ENCODE peak calls at places on chromosomes 13 and 19, in five cellular contexts. N is endothelial cell, I is GM23338, G is thoracic aorta, W is RWPE1. H is an unnamed sample.
A peak's percentile ranks its signal among the peaks of the same experiment; 100 is the strongest.

GRCh38 chr13:25901460-25902376 is 150.1 kb downstream of the SHISA2 start:
- DNase-seq in W (peak; percentile 92), G (no peak), N (no peak), I (no peak), H (no peak)

GRCh38 chr19:1001538-1002166 is 1.4 kb downstream of the GRIN3B start:
- DNase-seq in W (peak; percentile 48), N (peak; percentile 78), G (no peak), I (peak; percentile 80), H (peak; percentile 83)

GRCh38 chr19:47095707-47096704 is 17.6 kb downstream of the ZC3H4 start:
- DNase-seq in W (peak; percentile 81), N (no peak), I (peak; percentile 41), G (no peak), H (no peak)

GRCh38 chr13:46168341-46168740 is 13.6 kb downstream of the LCP1 start:
- DNase-seq in N (no peak), G (no peak), W (no peak), I (no peak), H (no peak)

GRCh38 chr19:47230921-47231214 is at the start of gene BBC3:
- DNase-seq in W (no peak), G (no peak), N (no peak), I (no peak), H (no peak)

GRCh38 chr13:55967055-55967454 is 1173.7 kb upstream of the PRR20A start:
- DNase-seq in I (no peak), G (no peak), W (no peak), N (no peak), H (no peak)

GRCh38 chr19:54149021-54149812 is 10.3 kb downstream of the LENG1 start:
- DNase-seq in G (no peak), I (no peak), W (no peak), N (no peak), H (no peak)

GRCh38 chr19:39518458-39518857 is 3.5 kb downstream of the SELENOV start:
- DNase-seq in W (no peak), I (peak; percentile 44), N (no peak), G (no peak), H (no peak)

GRCh38 chr19:31018951-31019350 is 330.3 kb downstream of the TSHZ3 start:
- DNase-seq in I (no peak), G (no peak), W (no peak), N (no peak), H (no peak)

GRCh38 chr13:23979361-23980159 is 82.3 kb upstream of the C1QTNF9B start:
- DNase-seq in G (peak; percentile 24), W (peak; percentile 63), N (peak; percentile 57), I (peak; percentile 79), H (peak; percentile 62)

GRCh38 chr13:48644141-48644540 is 9.6 kb upstream of the CYSLTR2 start:
- DNase-seq in G (no peak), I (no peak), N (no peak), W (no peak), H (no peak)

GRCh38 chr13:48644951-48645350 is 8.8 kb upstream of the CYSLTR2 start:
- DNase-seq in N (no peak), W (no peak), I (no peak), G (no peak), H (peak; percentile 45)

GRCh38 chr13:48641404-48641803 is 12.3 kb upstream of the CYSLTR2 start:
- DNase-seq in W (no peak), I (no peak), G (no peak), N (no peak), H (no peak)

GRCh38 chr13:48642061-48642460 is 11.7 kb upstream of the CYSLTR2 start:
- DNase-seq in G (no peak), I (no peak), W (no peak), N (no peak), H (no peak)

DNA sequence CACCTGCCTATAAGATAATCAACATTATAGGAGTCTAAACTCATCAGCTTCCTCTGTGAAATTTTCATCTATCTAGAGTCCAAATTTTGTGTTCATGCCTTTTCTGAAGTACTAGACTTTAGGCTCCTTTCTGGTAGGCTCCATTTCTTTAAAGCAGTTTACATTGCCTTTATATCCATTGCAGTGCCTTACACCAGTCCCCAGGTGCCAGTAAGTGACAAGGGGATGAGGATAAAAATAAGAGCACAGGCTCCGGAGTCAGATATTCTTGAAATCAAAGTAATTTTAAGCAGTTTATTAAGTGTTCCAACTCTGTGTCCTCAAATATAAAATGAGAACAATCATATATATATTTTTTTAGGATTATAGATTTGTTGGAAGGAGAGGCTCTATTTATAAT is 10.6 kb upstream of the CYSLTR2 start:
- DNase-seq in G (no peak), N (no peak), W (no peak), I (no peak), H (no peak)
- TF ChIP-seq CTCF in G (no peak), N (no peak), W (no peak), I (no peak), H (no peak)

GRCh38 chr13:53340505-53341143 is 312.0 kb downstream of the OLFM4 start:
- DNase-seq in W (no peak), G (no peak), N (no peak), I (no peak), H (no peak)

GRCh38 chr13:53342623-53343022 is 314.0 kb downstream of the OLFM4 start:
- DNase-seq in N (no peak), W (no peak), G (no peak), I (peak; percentile 39), H (no peak)

GRCh38 chr13:53341144-53341510 is 312.5 kb downstream of the OLFM4 start:
- DNase-seq in W (no peak), I (peak; percentile 10), G (no peak), N (no peak), H (no peak)

GRCh38 chr13:53336441-53337160 is 308.0 kb downstream of the OLFM4 start:
- DNase-seq in G (no peak), N (no peak), I (no peak), W (no peak), H (no peak)

GRCh38 chr13:53338760-53339159 is 310.1 kb downstream of the OLFM4 start:
- DNase-seq in I (no peak), W (no peak), N (no peak), G (no peak), H (no peak)
- TF ChIP-seq CTCF in I (peak; percentile 55), W (no peak), N (peak; percentile 15), G (no peak), H (peak; percentile 15)

DNA sequence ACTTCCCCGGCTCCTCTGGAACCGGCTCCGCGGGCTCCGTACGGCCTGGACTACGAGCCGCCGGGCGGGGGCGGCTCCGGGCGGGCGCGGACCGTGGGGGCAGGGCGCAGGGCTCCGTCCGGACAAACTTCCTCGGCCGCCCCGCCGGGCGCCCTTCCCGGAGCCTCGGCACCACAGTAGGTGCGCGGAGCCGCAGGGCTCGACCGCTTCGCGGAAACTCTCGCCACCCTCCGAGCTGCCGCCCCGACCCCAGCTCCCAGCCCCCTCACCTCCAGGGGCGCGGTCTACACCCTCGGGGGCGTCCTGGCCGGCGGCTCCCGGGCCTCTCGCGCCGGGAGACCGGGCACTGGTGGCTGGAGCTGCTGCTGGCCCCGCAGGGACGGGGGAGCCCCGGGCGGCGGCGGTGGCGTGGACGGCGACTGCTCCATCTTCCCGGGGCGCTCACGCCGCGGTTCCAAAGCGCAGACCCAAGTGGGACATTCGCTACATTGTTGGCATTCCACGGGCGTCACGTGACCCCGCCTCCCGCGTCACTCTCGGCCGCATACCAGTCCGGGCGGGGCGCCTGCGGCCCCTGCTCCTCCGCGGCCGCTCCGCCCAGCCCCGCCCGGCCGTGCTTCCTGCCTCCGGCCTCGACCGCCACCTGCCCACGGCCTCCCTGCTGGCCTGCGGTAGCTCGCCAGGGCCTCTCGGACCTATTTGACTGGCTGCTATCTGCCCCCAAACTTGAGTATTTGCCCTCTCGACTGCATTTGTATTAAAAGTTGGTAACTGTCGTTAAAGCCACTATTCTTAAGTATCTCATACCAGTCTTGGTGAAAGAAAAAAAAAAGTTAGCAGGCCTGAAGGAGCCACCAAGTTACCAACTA is at the start of gene LATS2:
- DNase-seq in N (peak; percentile 97), I (peak; percentile 99), G (peak; percentile 86), W (peak; percentile 92), H (peak; percentile 82)
- TF ChIP-seq CTCF in N (no peak), I (no peak), G (no peak), W (peak; percentile 15), H (no peak)

GRCh38 chr13:30138511-30138910 is 168.8 kb downstream of the KATNAL1 start:
- DNase-seq in N (no peak), W (no peak), I (no peak), G (no peak), H (no peak)
- TF ChIP-seq CTCF in N (no peak), W (no peak), I (no peak), G (no peak), H (no peak)

GRCh38 chr19:50478901-50479715 is 2.5 kb upstream of the GARIN5A start:
- DNase-seq in N (no peak), I (peak; percentile 89), W (peak; percentile 15), G (no peak), H (peak; percentile 67)
- TF ChIP-seq CTCF in N (no peak), I (peak; percentile 80), W (peak; percentile 48), G (peak; percentile 14), H (peak; percentile 43)

GRCh38 chr19:34555447-34555846 is 73.9 kb downstream of the WTIP start:
- DNase-seq in G (no peak), W (no peak), N (no peak), I (peak; percentile 67), H (no peak)
- TF ChIP-seq CTCF in G (no peak), W (no peak), N (peak; percentile 30), I (peak; percentile 50), H (peak; percentile 28)

DNA sequence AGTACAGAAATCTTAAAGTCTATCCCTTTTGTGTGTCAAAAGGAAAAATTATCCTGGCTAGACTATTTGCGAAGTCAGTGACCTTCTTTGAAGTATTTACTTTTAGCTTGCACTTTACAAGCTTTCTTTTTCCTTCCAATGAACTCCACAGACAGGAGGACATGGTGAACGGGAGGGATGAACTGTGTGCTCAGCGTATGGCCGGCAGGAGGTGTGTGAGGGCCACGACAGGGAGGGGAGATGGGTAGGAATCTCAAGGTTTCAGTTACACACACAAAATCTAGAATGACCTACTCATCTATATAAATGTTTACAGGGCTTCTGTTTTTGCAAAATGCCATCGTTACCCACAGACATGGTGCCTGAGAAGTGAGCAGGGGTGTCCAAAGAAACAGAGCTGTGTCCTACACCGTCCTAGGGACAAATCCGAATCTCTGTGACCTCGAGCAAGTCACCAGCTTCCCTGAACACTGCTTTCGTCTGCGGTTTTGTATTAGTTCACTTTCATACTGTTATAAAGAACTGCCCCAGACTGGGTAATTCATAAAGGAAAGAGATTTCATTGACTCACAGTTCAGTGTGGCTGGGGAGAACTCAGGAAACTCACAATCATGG is 537.2 kb downstream of the LIG4 start:
- DNase-seq in N (no peak), I (peak; percentile 39), W (no peak), G (no peak), H (peak; percentile 31)
- TF ChIP-seq CTCF in N (no peak), I (peak; percentile 42), W (no peak), G (no peak), H (no peak)

GRCh38 chr13:95155093-95155492 is 146.2 kb downstream of the ABCC4 start:
- DNase-seq in I (no peak), N (no peak), W (no peak), G (no peak), H (no peak)

GRCh38 chr13:95154441-95154886 is 146.8 kb downstream of the ABCC4 start:
- DNase-seq in G (no peak), N (no peak), W (peak; percentile 67), I (no peak), H (no peak)

GRCh38 chr13:95153647-95154405 is 147.4 kb downstream of the ABCC4 start:
- DNase-seq in I (peak; percentile 41), N (no peak), G (no peak), W (no peak), H (no peak)

GRCh38 chr13:95155504-95155903 is 145.7 kb downstream of the ABCC4 start:
- DNase-seq in W (no peak), G (no peak), I (no peak), N (no peak), H (no peak)

GRCh38 chr13:95156208-95156607 is 145.0 kb downstream of the ABCC4 start:
- DNase-seq in N (no peak), I (no peak), G (no peak), W (peak; percentile 6), H (no peak)
- TF ChIP-seq CTCF in N (no peak), I (peak; percentile 48), G (no peak), W (peak; percentile 24), H (no peak)

H was measured in glutamatergic neuron.